ENCODE peak calls at places on chromosomes 6 and 20, in five cellular contexts. O is H1, P is HepG2, H is NT2/D1, W is GM12878. A is an unnamed sample.
A peak's percentile ranks its signal among the peaks of the same experiment; 100 is the strongest.

GRCh38 chr6:41878961-41879405 is 16.2 kb downstream of the USP49 start:
- DNase-seq in H (no peak), O (no peak), P (peak; percentile 18), W (no peak), A (no peak)

GRCh38 chr6:30749554-30750378 is 5.4 kb upstream of the IER3 start:
- DNase-seq in P (peak; percentile 65), O (no peak), W (no peak), H (no peak), A (no peak)

GRCh38 chr6:2369606-2370005 is 124.2 kb upstream of the GMDS start:
- DNase-seq in H (no peak), P (no peak), O (no peak), W (no peak), A (no peak)

GRCh38 chr6:138129190-138129589 is 22.0 kb upstream of the PERP start:
- DNase-seq in W (no peak), O (no peak), H (no peak), P (peak; percentile 27), A (no peak)

GRCh38 chr6:135740580-135740979 is 110.9 kb upstream of the PDE7B start:
- DNase-seq in H (no peak), O (no peak), P (no peak), W (no peak), A (no peak)

GRCh38 chr6:84135291-84135690 is 92.2 kb downstream of the CEP162 start:
- DNase-seq in P (no peak), W (no peak), H (no peak), O (no peak), A (no peak)

GRCh38 chr6:168333039-168333438 is 13.5 kb upstream of the DACT2 start:
- DNase-seq in P (peak; percentile 44), O (no peak), W (no peak), H (no peak), A (peak; percentile 78)

GRCh38 chr20:33862709-33863403 is 51.7 kb downstream of the CHMP4B start:
- DNase-seq in W (no peak), O (peak; percentile 93), H (peak; percentile 48), P (peak; percentile 76), A (peak; percentile 88)

GRCh38 chr6:54361188-54361587 is 52.9 kb downstream of the TINAG start:
- DNase-seq in O (no peak), W (no peak), P (no peak), H (no peak), A (no peak)

GRCh38 chr20:40481337-40481736 is 207.7 kb downstream of the MAFB start:
- DNase-seq in P (no peak), O (no peak), W (no peak), H (no peak), A (no peak)

GRCh38 chr6:4687989-4688947 is 87.9 kb upstream of the CDYL start:
- DNase-seq in O (no peak), W (no peak), P (no peak), H (no peak), A (no peak)

GRCh38 chr20:42472198-42472597 is 717.5 kb downstream of the PTPRT start:
- DNase-seq in O (no peak), H (no peak), P (no peak), W (no peak), A (no peak)

GRCh38 chr20:25247100-25247665 is 702 bp upstream of the PYGB start:
- DNase-seq in O (peak; percentile 86), W (no peak), H (no peak), P (peak; percentile 82), A (peak; percentile 49)

GRCh38 chr6:1316482-1317220 is 4.8 kb downstream of the FOXQ1 start:
- DNase-seq in W (peak; percentile 30), O (peak; percentile 63), H (no peak), P (peak; percentile 70), A (no peak)

GRCh38 chr6:146788115-146788514 is 189.3 kb downstream of the ADGB start:
- DNase-seq in O (no peak), W (no peak), P (no peak), H (no peak), A (no peak)

DNA sequence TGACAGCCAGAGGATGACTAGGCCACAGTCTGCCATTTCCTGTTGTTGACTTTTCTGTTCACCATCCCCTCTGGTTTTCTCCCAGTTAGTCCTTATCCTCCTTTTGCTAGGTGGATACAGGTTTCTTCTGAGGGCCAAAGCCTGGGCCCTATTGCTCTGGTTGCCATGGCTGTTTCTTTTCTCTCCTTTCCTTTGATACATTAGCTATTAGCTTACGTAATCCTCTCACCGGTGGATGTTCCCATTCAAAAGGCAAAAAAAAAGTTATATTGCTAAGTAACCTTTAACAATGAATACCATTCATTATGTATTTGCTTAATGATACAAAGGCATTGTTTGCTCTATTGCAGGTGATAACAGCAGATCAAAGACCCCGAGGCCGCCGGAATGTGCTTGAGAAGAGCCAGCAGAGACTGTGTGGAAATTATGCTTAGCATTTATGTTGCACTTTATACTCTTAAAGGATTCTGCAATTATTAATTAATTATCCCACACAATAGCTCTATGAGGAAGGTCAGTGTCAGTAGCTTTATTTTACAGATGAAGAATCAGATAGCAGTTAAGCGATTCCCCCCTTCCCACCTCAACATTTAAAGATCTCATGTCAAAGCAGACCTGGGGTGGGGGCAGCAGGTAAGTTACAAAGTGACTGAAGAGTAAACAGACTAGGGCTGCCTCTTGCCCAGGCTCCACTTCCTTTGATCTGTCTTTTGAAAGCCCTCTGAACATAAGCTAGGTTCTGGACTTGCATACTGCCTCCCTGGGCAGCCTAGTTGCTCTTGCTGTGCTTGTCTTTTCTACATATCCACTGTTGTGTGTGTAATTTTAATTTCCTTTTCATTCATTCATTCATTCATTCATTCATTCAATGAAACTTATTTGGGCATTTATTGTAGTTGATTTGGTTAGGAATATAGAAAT is 14.5 kb upstream of the TFB1M start:
- DNase-seq in H (no peak), O (no peak), P (peak; percentile 100), W (no peak), A (no peak)
- TF ChIP-seq SUZ12 in H (no peak), O (no peak), P (no peak), W (no peak), A (no peak)

DNA sequence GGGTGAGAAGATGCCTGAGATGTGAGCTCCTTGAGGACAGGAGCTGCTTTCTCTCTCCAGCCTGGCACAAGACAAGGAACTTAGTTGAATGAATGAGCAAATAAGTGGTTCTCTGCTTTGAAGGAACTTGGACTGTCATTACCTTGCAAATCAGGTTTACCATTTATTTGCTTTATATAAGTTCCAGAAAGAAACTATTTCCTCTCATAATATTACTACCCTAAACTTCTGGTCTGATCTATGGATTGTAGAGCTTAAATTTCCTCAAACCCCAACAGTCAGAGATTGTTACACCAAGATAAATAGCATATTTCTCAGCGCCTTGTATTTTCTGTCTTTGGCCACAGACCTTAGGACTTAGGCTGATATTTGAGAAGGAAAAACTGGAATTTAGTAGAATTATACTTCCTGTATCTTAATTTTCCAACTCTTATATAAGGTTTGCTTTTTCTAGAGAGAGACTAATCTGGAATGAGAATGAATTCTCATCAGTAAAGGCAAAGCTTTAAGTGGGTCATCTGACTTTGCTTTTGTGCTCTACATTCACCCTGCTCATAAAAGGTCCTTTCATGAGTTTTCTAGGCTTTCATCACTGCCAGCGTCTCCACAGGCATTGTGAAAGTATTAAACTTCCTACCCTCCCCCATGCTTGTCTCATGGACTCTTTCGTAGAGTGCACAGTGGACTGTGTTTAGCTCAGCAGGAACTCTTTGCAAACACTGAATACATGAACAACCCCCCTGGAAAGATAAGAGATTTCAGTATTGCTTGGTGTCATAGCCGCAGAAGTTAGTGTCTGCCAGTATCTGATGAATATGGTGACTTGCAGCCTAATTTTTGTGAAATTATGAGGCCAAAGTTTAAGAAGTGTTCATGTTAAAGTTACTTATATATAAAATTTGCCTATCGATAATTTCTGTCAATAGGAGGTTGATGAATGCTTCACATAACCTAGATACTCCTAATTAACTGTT is 74.0 kb downstream of the PTPRA start:
- DNase-seq in H (no peak), O (no peak), P (peak; percentile 100), W (no peak), A (peak; percentile 65)
- TF ChIP-seq SUZ12 in H (no peak), O (no peak), P (no peak), W (no peak), A (no peak)

DNA sequence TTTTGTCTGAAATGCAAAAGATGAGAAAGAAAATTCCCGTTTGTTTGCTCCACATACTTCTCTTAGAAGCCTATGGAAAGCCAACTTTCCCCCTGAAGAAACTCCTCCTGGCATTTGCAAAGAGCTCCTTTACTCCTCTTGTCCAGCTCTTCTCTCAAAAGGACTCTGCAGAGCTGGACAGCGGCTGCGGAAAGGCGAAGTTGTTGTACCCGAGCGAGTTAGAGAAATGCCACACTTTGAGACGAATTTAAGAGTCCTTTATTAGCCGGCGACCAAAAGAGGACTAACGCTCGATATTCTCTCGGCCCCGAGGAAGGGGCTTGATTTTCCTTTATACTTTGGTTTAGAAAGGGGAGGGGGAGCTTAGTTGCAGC is 157.8 kb downstream of the TRIM27 start:
- DNase-seq in O (no peak), W (no peak), H (no peak), P (no peak), A (no peak)
- TF ChIP-seq SUZ12 in O (no peak), W (no peak), H (no peak), P (no peak), A (no peak)

GRCh38 chr6:158002951-158003853 is 21.5 kb downstream of the SYNJ2 start:
- DNase-seq in H (no peak), P (no peak), W (no peak), O (no peak), A (no peak)
- TF ChIP-seq SUZ12 in H (no peak), P (no peak), W (no peak), O (no peak), A (no peak)

GRCh38 chr6:24006246-24006645 is 119.8 kb upstream of the NRSN1 start:
- DNase-seq in W (no peak), P (no peak), H (no peak), O (no peak), A (no peak)

GRCh38 chr6:24004659-24005058 is 121.4 kb upstream of the NRSN1 start:
- DNase-seq in P (no peak), W (no peak), O (no peak), H (no peak), A (no peak)

GRCh38 chr6:24004062-24004461 is 122.0 kb upstream of the NRSN1 start:
- DNase-seq in P (no peak), H (no peak), W (no peak), O (no peak), A (no peak)

GRCh38 chr6:24009319-24009718 is 116.7 kb upstream of the NRSN1 start:
- DNase-seq in O (no peak), H (no peak), P (no peak), W (no peak), A (no peak)
- TF ChIP-seq SUZ12 in O (no peak), H (no peak), P (no peak), W (no peak), A (no peak)